ENCODE peak calls at places on chromosomes 13 and 19, in nine cellular contexts. I, Q, J, P, S, C, W, V and T are unnamed samples.
A peak's percentile ranks its signal among the peaks of the same experiment; 100 is the strongest.

GRCh38 chr13:104984296-104984818 is 1551.1 kb downstream of the EFNB2 start:
- DNase-seq in I (no peak), S (no peak), V (no peak), C (no peak), J (no peak), Q (no peak), P (peak; percentile 92), W (no peak), T (no peak)

GRCh38 chr13:50618206-50618605 is 225.3 kb downstream of the DLEU7 start:
- DNase-seq in I (no peak), C (no peak), Q (no peak), J (no peak), V (no peak), S (no peak), P (no peak), W (no peak), T (no peak)

GRCh38 chr19:39126593-39127187 is 1.1 kb downstream of the PAK4 start:
- DNase-seq in W (no peak), J (peak; percentile 72), S (peak; percentile 58), C (no peak), Q (no peak), I (peak; percentile 54), P (peak; percentile 30), V (no peak), T (no peak)

GRCh38 chr19:23318143-23318542 is 67.9 kb upstream of the ZNF724 start:
- DNase-seq in S (no peak), P (no peak), C (no peak), Q (no peak), V (no peak), W (no peak), I (no peak), J (no peak), T (no peak)

GRCh38 chr13:110537116-110537515 is 24.4 kb downstream of the RAB20 start:
- DNase-seq in Q (no peak), I (no peak), V (no peak), C (no peak), S (no peak), P (no peak), J (no peak), W (no peak), T (no peak)

GRCh38 chr19:45098521-45099464 is 5.8 kb downstream of the PPP1R37 start:
- DNase-seq in C (no peak), S (no peak), J (peak; percentile 24), I (peak; percentile 69), Q (peak; percentile 74), P (peak; percentile 27), W (no peak), V (no peak), T (no peak)

GRCh38 chr19:8429826-8430225 is 14.9 kb upstream of the HNRNPM start:
- DNase-seq in V (no peak), P (no peak), I (no peak), W (no peak), J (no peak), C (no peak), S (no peak), Q (no peak), T (no peak)

GRCh38 chr13:49060698-49061387 is 85.1 kb downstream of the FNDC3A start:
- DNase-seq in S (no peak), Q (no peak), P (no peak), I (no peak), J (no peak), C (no peak), W (no peak), V (no peak), T (no peak)

GRCh38 chr13:33207616-33207964 is 78.0 kb downstream of the STARD13 start:
- DNase-seq in S (no peak), J (peak; percentile 58), C (no peak), P (peak; percentile 57), I (no peak), V (no peak), Q (no peak), W (peak; percentile 96), T (peak; percentile 95)

GRCh38 chr19:47232422-47233211 is 1.6 kb upstream of the BBC3 start:
- DNase-seq in C (no peak), Q (no peak), P (peak; percentile 86), S (no peak), J (peak; percentile 65), I (no peak), V (no peak), W (peak; percentile 72), T (no peak)

GRCh38 chr19:45781282-45782161 is 768 bp downstream of the DMPK start:
- DNase-seq in Q (peak; percentile 94), V (no peak), S (no peak), J (peak; percentile 52), I (peak; percentile 56), P (no peak), W (no peak), C (no peak), T (no peak)

GRCh38 chr19:58326501-58326913 is 287 bp upstream of the ZSCAN22 start:
- DNase-seq in P (no peak), J (no peak), S (no peak), V (no peak), W (no peak), Q (no peak), I (no peak), C (no peak), T (no peak)

GRCh38 chr13:110592670-110593069 is 22.7 kb upstream of the NAXD start:
- DNase-seq in J (no peak), V (no peak), P (no peak), I (no peak), Q (no peak), W (no peak), C (no peak), S (no peak), T (no peak)

GRCh38 chr19:16801599-16801998 is 27.6 kb upstream of the SIN3B start:
- DNase-seq in I (no peak), P (no peak), Q (no peak), S (peak; percentile 18), W (no peak), V (no peak), C (no peak), J (no peak), T (no peak)

GRCh38 chr13:24323739-24324075 is 14.3 kb downstream of the C1QTNF9 start:
- DNase-seq in W (no peak), I (no peak), V (no peak), C (no peak), J (no peak), S (no peak), Q (no peak), P (no peak), T (no peak)

GRCh38 chr13:110618167-110618566 is 2.8 kb downstream of the NAXD start:
- DNase-seq in J (no peak), C (no peak), S (no peak), P (no peak), V (no peak), Q (no peak), W (no peak), I (no peak), T (no peak)

GRCh38 chr19:46115396-46116109 is 8.9 kb downstream of the IGFL3 start:
- DNase-seq in P (no peak), V (no peak), S (peak; percentile 31), W (peak; percentile 42), I (no peak), C (no peak), Q (no peak), J (no peak), T (peak; percentile 5)

GRCh38 chr13:27810461-27810860 is 18.2 kb downstream of the GSX1 start:
- DNase-seq in J (no peak), Q (no peak), P (no peak), V (no peak), I (no peak), W (no peak), S (no peak), C (no peak), T (no peak)
- TF ChIP-seq CTCF in J (no peak), Q (no peak), P (no peak), V (no peak), I (no peak), W (no peak), S (no peak), C (no peak), T (no peak)

GRCh38 chr19:19558055-19558454 is 20.0 kb downstream of the CILP2 start:
- DNase-seq in P (no peak), W (no peak), Q (no peak), C (no peak), I (no peak), J (no peak), S (no peak), V (no peak), T (no peak)
- TF ChIP-seq CTCF in P (no peak), W (no peak), Q (no peak), C (no peak), I (no peak), J (no peak), S (no peak), V (no peak), T (no peak)

GRCh38 chr19:9962623-9963290 is 26.4 kb upstream of the OLFM2 start:
- DNase-seq in S (no peak), P (no peak), Q (no peak), W (no peak), V (no peak), J (no peak), C (no peak), I (no peak), T (no peak)

GRCh38 chr19:9953802-9954542 is 17.7 kb upstream of the OLFM2 start:
- DNase-seq in V (no peak), C (no peak), W (no peak), I (no peak), Q (no peak), P (no peak), S (no peak), J (no peak), T (no peak)

GRCh38 chr19:9961103-9961502 is 24.8 kb upstream of the OLFM2 start:
- DNase-seq in V (no peak), I (no peak), P (no peak), W (no peak), Q (no peak), J (no peak), S (no peak), C (no peak), T (no peak)

GRCh38 chr19:9956956-9957355 is 20.6 kb upstream of the OLFM2 start:
- DNase-seq in J (no peak), Q (no peak), P (no peak), C (no peak), V (no peak), S (no peak), W (no peak), I (no peak), T (no peak)

GRCh38 chr19:9958451-9958850 is 22.1 kb upstream of the OLFM2 start:
- DNase-seq in C (no peak), Q (no peak), S (no peak), J (no peak), W (peak; percentile 42), V (no peak), P (no peak), I (no peak), T (peak; percentile 91)
- TF ChIP-seq CTCF in C (no peak), Q (no peak), S (no peak), J (no peak), W (no peak), V (no peak), P (no peak), I (no peak), T (no peak)

GRCh38 chr13:98413796-98414195 is 163.1 kb downstream of the STK24 start:
- DNase-seq in I (no peak), C (no peak), V (no peak), W (no peak), S (no peak), Q (no peak), J (no peak), P (no peak), T (no peak)
- TF ChIP-seq CTCF in I (no peak), C (no peak), V (no peak), W (no peak), S (no peak), Q (no peak), J (no peak), P (no peak), T (no peak)